ENCODE peak calls at places on chromosomes 6 and 20, in six cellular contexts. One of them, this sample, is unnamed.

GRCh38 chr20:1263853-1264252 is 2.2 kb upstream of the SNPH start:
- DNase-seq in GM23338: peak
- DNase-seq in A549: no peak
- DNase-seq in fibroblast of lung: peak
- DNase-seq in lower lobe of right lung: no peak
- DNase-seq in tibial artery: no peak
- DNase-seq in this sample: no peak

GRCh38 chr6:158649289-158650143 is at the start of gene SYTL3:
- DNase-seq in GM23338: no peak
- DNase-seq in A549: no peak
- DNase-seq in fibroblast of lung: peak
- DNase-seq in lower lobe of right lung: peak
- DNase-seq in tibial artery: peak
- DNase-seq in this sample: peak

GRCh38 chr6:11772109-11772830 is 6.3 kb downstream of the ADTRP start:
- DNase-seq in GM23338: no peak
- DNase-seq in A549: peak
- DNase-seq in fibroblast of lung: peak
- DNase-seq in lower lobe of right lung: no peak
- DNase-seq in tibial artery: no peak
- DNase-seq in this sample: peak

GRCh38 chr6:81380718-81381338 is 371.7 kb downstream of the TENT5A start:
- DNase-seq in GM23338: no peak
- DNase-seq in A549: no peak
- DNase-seq in fibroblast of lung: no peak
- DNase-seq in lower lobe of right lung: no peak
- DNase-seq in tibial artery: no peak
- DNase-seq in this sample: no peak

GRCh38 chr20:653110-653589 is at the start of gene SRXN1:
- DNase-seq in GM23338: peak
- DNase-seq in A549: peak
- DNase-seq in fibroblast of lung: peak
- DNase-seq in lower lobe of right lung: peak
- DNase-seq in tibial artery: peak
- DNase-seq in this sample: peak

GRCh38 chr6:40376113-40376650 is 211.0 kb downstream of the LRFN2 start:
- DNase-seq in GM23338: no peak
- DNase-seq in A549: no peak
- DNase-seq in fibroblast of lung: no peak
- DNase-seq in lower lobe of right lung: no peak
- DNase-seq in tibial artery: no peak
- DNase-seq in this sample: no peak

GRCh38 chr6:61640463-61640862 is 645.6 kb downstream of the KHDRBS2 start:
- DNase-seq in GM23338: peak
- DNase-seq in A549: no peak
- DNase-seq in fibroblast of lung: no peak
- DNase-seq in lower lobe of right lung: no peak
- DNase-seq in tibial artery: no peak
- DNase-seq in this sample: no peak

GRCh38 chr20:8399963-8400362 is 267.9 kb downstream of the PLCB1 start:
- DNase-seq in GM23338: no peak
- DNase-seq in A549: no peak
- DNase-seq in fibroblast of lung: no peak
- DNase-seq in lower lobe of right lung: no peak
- DNase-seq in tibial artery: no peak
- DNase-seq in this sample: no peak

GRCh38 chr6:52049252-52050050 is 38.0 kb downstream of the PKHD1 start:
- DNase-seq in GM23338: peak
- DNase-seq in A549: peak
- DNase-seq in fibroblast of lung: peak
- DNase-seq in lower lobe of right lung: no peak
- DNase-seq in tibial artery: no peak
- DNase-seq in this sample: no peak

GRCh38 chr6:16471222-16471784 is 232.9 kb downstream of the GMPR start:
- DNase-seq in GM23338: no peak
- DNase-seq in A549: no peak
- DNase-seq in fibroblast of lung: peak
- DNase-seq in lower lobe of right lung: no peak
- DNase-seq in tibial artery: no peak
- DNase-seq in this sample: no peak

DNA sequence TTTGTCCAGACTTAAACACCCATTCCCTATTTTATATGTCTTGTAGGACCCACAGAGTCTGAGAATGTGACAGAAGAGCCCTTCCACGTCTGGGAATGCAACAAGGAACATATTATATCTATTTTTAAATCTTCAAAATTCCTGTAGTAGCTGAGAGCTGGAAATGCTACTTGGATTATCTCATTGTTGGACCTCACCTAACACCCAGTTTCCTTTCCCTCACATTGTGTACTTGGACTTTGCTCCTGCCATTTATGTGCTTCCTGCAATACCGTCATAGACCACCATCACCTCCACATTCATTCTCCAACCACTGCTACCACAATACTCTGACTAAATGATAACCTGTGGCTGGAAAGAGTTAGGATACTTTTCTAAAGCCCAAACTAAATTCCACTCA is 335.4 kb downstream of the COL12A1 start:
- DNase-seq in GM23338: peak
- DNase-seq in A549: peak
- DNase-seq in fibroblast of lung: peak
- DNase-seq in lower lobe of right lung: no peak
- DNase-seq in tibial artery: no peak
- DNase-seq in this sample: no peak
- TF ChIP-seq CTCF in GM23338: no peak
- TF ChIP-seq CTCF in A549: no peak
- TF ChIP-seq CTCF in fibroblast of lung: peak
- TF ChIP-seq CTCF in lower lobe of right lung: no peak
- TF ChIP-seq CTCF in tibial artery: no peak
- TF ChIP-seq CTCF in this sample: peak

GRCh38 chr20:44616604-44616964 is 34.2 kb downstream of the PKIG start:
- DNase-seq in GM23338: peak
- DNase-seq in A549: no peak
- DNase-seq in fibroblast of lung: no peak
- DNase-seq in lower lobe of right lung: no peak
- DNase-seq in tibial artery: no peak
- DNase-seq in this sample: no peak

GRCh38 chr20:44618318-44618731 is 33.2 kb downstream of the ADA start:
- DNase-seq in GM23338: no peak
- DNase-seq in A549: no peak
- DNase-seq in fibroblast of lung: no peak
- DNase-seq in lower lobe of right lung: no peak
- DNase-seq in tibial artery: no peak
- DNase-seq in this sample: no peak

GRCh38 chr20:44615169-44615791 is 32.9 kb downstream of the PKIG start:
- DNase-seq in GM23338: peak
- DNase-seq in A549: no peak
- DNase-seq in fibroblast of lung: peak
- DNase-seq in lower lobe of right lung: no peak
- DNase-seq in tibial artery: no peak
- DNase-seq in this sample: no peak

GRCh38 chr20:44614525-44614924 is 32.1 kb downstream of the PKIG start:
- DNase-seq in GM23338: no peak
- DNase-seq in A549: no peak
- DNase-seq in fibroblast of lung: no peak
- DNase-seq in lower lobe of right lung: peak
- DNase-seq in tibial artery: peak
- DNase-seq in this sample: no peak

GRCh38 chr20:44615876-44616603 is 33.7 kb downstream of the PKIG start:
- DNase-seq in GM23338: peak
- DNase-seq in A549: no peak
- DNase-seq in fibroblast of lung: no peak
- DNase-seq in lower lobe of right lung: no peak
- DNase-seq in tibial artery: no peak
- DNase-seq in this sample: no peak
- H3K4me3 ChIP-seq in GM23338: no peak
- H3K4me3 ChIP-seq in A549: no peak
- H3K4me3 ChIP-seq in fibroblast of lung: no peak
- H3K4me3 ChIP-seq in lower lobe of right lung: no peak
- H3K4me3 ChIP-seq in tibial artery: no peak
- H3K4me3 ChIP-seq in this sample: no peak

DNA sequence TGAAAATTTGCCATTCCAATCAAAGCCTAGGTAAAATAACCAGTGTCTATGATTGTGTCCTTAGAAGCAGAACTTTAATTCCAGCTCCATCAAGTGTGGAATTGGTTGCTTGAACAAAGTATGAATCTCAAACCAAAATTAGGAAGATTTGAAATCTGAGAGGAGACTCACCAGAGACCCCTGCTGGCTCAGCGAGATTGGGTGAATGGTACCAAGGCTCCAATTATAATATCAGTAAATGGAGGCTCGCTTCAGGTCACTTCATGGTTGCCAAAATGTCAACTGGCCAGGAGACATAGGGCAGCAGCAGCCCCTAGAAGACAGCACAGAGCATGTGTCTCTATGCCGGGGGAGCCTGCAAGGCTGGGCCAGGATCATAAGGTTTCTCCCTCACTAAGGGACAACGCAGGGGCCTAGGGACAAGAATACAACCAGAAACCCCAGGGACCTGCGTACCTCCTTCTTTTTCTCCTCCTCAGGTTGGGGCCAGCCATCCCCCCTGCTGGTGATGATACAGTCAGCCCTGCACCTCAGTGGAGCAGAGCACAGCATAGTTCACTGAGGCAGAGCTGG is 14.0 kb downstream of the RBL1 start:
- DNase-seq in GM23338: peak
- DNase-seq in A549: no peak
- DNase-seq in fibroblast of lung: no peak
- DNase-seq in lower lobe of right lung: no peak
- DNase-seq in tibial artery: no peak
- DNase-seq in this sample: no peak
- TF ChIP-seq CTCF in GM23338: peak
- TF ChIP-seq CTCF in A549: peak
- TF ChIP-seq CTCF in fibroblast of lung: peak
- TF ChIP-seq CTCF in lower lobe of right lung: peak
- TF ChIP-seq CTCF in tibial artery: no peak
- TF ChIP-seq CTCF in this sample: peak

GRCh38 chr6:37049735-37049989 is 44.2 kb downstream of the FGD2 start:
- DNase-seq in GM23338: no peak
- DNase-seq in A549: no peak
- DNase-seq in fibroblast of lung: no peak
- DNase-seq in lower lobe of right lung: no peak
- DNase-seq in tibial artery: no peak
- DNase-seq in this sample: no peak

GRCh38 chr6:37049990-37050853 is 44.8 kb downstream of the FGD2 start:
- DNase-seq in GM23338: no peak
- DNase-seq in A549: no peak
- DNase-seq in fibroblast of lung: no peak
- DNase-seq in lower lobe of right lung: peak
- DNase-seq in tibial artery: peak
- DNase-seq in this sample: no peak

GRCh38 chr6:37050854-37051137 is 45.3 kb downstream of the FGD2 start:
- DNase-seq in GM23338: no peak
- DNase-seq in A549: no peak
- DNase-seq in fibroblast of lung: no peak
- DNase-seq in lower lobe of right lung: no peak
- DNase-seq in tibial artery: no peak
- DNase-seq in this sample: no peak

GRCh38 chr6:37052027-37052628 is 46.7 kb downstream of the FGD2 start:
- DNase-seq in GM23338: peak
- DNase-seq in A549: peak
- DNase-seq in fibroblast of lung: no peak
- DNase-seq in lower lobe of right lung: no peak
- DNase-seq in tibial artery: no peak
- DNase-seq in this sample: no peak

DNA sequence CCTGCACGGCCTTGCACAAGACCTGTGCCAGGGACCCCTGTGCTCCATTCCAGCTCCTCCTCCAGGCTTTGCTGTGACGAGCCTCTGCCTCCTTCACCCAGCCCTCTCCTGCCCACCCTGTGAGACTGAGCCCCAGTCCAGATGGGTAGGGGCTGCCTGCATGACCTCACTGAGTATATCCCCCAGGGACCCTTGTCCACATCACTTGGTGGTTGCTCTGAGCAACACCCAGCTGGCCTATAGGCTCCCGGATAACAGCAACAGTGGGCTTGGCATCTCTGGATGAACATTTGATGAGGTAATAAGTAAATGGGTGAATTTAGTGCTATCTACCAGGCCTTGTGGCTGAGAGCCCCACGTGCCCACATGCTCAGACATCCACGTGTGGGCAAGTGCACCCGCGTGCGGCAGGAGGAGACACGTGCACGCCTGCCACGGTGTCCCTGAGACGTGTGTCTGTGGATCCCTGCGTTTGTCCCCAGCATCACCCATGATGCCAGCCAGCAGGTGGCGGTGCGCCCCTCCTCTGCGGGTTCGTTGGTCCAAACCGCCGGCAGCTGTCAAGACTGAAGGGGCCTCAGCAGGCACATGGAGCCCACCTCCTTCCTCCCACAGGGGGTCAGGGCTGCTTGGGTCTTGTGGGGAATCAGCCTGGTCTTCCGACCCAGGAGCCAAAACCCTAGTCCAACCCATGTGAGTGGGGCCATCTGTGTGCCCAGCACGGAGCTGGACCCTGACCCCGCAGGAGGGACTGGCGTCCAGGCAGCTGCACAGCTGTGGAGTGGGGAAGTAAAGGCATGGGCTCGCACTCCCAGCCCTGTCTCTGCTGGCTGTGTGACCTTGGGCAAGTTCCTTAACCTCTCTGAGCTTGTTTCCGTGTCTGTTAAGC is 45.9 kb downstream of the FGD2 start:
- DNase-seq in GM23338: peak
- DNase-seq in A549: peak
- DNase-seq in fibroblast of lung: peak
- DNase-seq in lower lobe of right lung: peak
- DNase-seq in tibial artery: peak
- DNase-seq in this sample: no peak
- H3K4me3 ChIP-seq in GM23338: peak
- H3K4me3 ChIP-seq in A549: no peak
- H3K4me3 ChIP-seq in fibroblast of lung: no peak
- H3K4me3 ChIP-seq in lower lobe of right lung: no peak
- H3K4me3 ChIP-seq in tibial artery: no peak
- H3K4me3 ChIP-seq in this sample: no peak

GRCh38 chr6:166485651-166486535 is 100.6 kb downstream of the RAMACL start:
- DNase-seq in GM23338: peak
- DNase-seq in A549: no peak
- DNase-seq in fibroblast of lung: no peak
- DNase-seq in lower lobe of right lung: no peak
- DNase-seq in tibial artery: no peak
- DNase-seq in this sample: no peak
- TF ChIP-seq CTCF in GM23338: peak
- TF ChIP-seq CTCF in A549: no peak
- TF ChIP-seq CTCF in fibroblast of lung: peak
- TF ChIP-seq CTCF in lower lobe of right lung: no peak
- TF ChIP-seq CTCF in tibial artery: no peak
- TF ChIP-seq CTCF in this sample: no peak